ENCODE peak calls at places on chromosomes 7 and 10, in five cellular contexts. One of them, this sample, is unnamed. For H3K9me3 and H3K27me3, the result is how much of the 10 kb centered on the place peaks cover.

GRCh38 chr7:148543-148931 is 43.8 kb upstream of the FAM20C start:
- DNase-seq in Peyer's patch: no peak
- DNase-seq in right cardiac atrium: no peak
- DNase-seq in cardiac muscle cell: no peak
- DNase-seq in fibroblast of lung: no peak
- DNase-seq in this sample: no peak

GRCh38 chr10:5496261-5497250 is 2.8 kb downstream of the CALML5 start:
- DNase-seq in Peyer's patch: no peak
- DNase-seq in right cardiac atrium: no peak
- DNase-seq in cardiac muscle cell: no peak
- DNase-seq in fibroblast of lung: no peak
- DNase-seq in this sample: no peak

GRCh38 chr10:24703700-24704099 is 20.0 kb downstream of the ARHGAP21 start:
- DNase-seq in Peyer's patch: no peak
- DNase-seq in right cardiac atrium: no peak
- DNase-seq in cardiac muscle cell: peak
- DNase-seq in fibroblast of lung: peak
- DNase-seq in this sample: no peak

GRCh38 chr7:142301923-142302550 is 44.2 kb upstream of the PRSS58 start:
- DNase-seq in Peyer's patch: no peak
- DNase-seq in right cardiac atrium: no peak
- DNase-seq in cardiac muscle cell: no peak
- DNase-seq in fibroblast of lung: no peak
- DNase-seq in this sample: no peak

GRCh38 chr7:102452451-102452850 is 12.2 kb downstream of the ALKBH4 start:
- DNase-seq in Peyer's patch: no peak
- DNase-seq in right cardiac atrium: no peak
- DNase-seq in cardiac muscle cell: no peak
- DNase-seq in fibroblast of lung: no peak
- DNase-seq in this sample: no peak

GRCh38 chr7:42248579-42248978 is 11.6 kb upstream of the GLI3 start:
- DNase-seq in Peyer's patch: no peak
- DNase-seq in right cardiac atrium: no peak
- DNase-seq in cardiac muscle cell: no peak
- DNase-seq in fibroblast of lung: no peak
- DNase-seq in this sample: no peak

GRCh38 chr10:97532935-97533671 is 34.4 kb downstream of the UBTD1 start:
- DNase-seq in Peyer's patch: no peak
- DNase-seq in right cardiac atrium: no peak
- DNase-seq in cardiac muscle cell: peak
- DNase-seq in fibroblast of lung: peak
- DNase-seq in this sample: peak

GRCh38 chr7:16417958-16418357 is 3.4 kb downstream of the CRPPA start:
- DNase-seq in Peyer's patch: no peak
- DNase-seq in right cardiac atrium: no peak
- DNase-seq in cardiac muscle cell: peak
- DNase-seq in fibroblast of lung: no peak
- DNase-seq in this sample: no peak

GRCh38 chr7:37534893-37535610 is 86.4 kb upstream of the ELMO1 start:
- DNase-seq in Peyer's patch: no peak
- DNase-seq in right cardiac atrium: no peak
- DNase-seq in cardiac muscle cell: no peak
- DNase-seq in fibroblast of lung: no peak
- DNase-seq in this sample: no peak

GRCh38 chr7:3510101-3511020 is 209.3 kb downstream of the SDK1 start:
- DNase-seq in Peyer's patch: no peak
- DNase-seq in right cardiac atrium: no peak
- DNase-seq in cardiac muscle cell: no peak
- DNase-seq in fibroblast of lung: no peak
- DNase-seq in this sample: no peak

GRCh38 chr7:92010215-92010614 is 69.6 kb downstream of the AKAP9 start:
- DNase-seq in Peyer's patch: no peak
- DNase-seq in right cardiac atrium: no peak
- DNase-seq in cardiac muscle cell: no peak
- DNase-seq in fibroblast of lung: no peak
- DNase-seq in this sample: no peak

GRCh38 chr10:52316500-52316899 is 2.4 kb downstream of the DKK1 start:
- DNase-seq in Peyer's patch: no peak
- DNase-seq in right cardiac atrium: no peak
- DNase-seq in cardiac muscle cell: no peak
- DNase-seq in fibroblast of lung: no peak
- DNase-seq in this sample: no peak

GRCh38 chr10:84352251-84352842 is 24.0 kb downstream of the CCSER2 start:
- DNase-seq in Peyer's patch: peak
- DNase-seq in right cardiac atrium: peak
- DNase-seq in cardiac muscle cell: peak
- DNase-seq in fibroblast of lung: peak
- DNase-seq in this sample: peak

GRCh38 chr7:601573-602340 is 82.1 kb upstream of the PDGFA start:
- DNase-seq in Peyer's patch: peak
- DNase-seq in right cardiac atrium: peak
- DNase-seq in cardiac muscle cell: peak
- DNase-seq in fibroblast of lung: no peak
- DNase-seq in this sample: no peak

GRCh38 chr7:155251831-155252230 is 45.8 kb upstream of the INSIG1 start:
- DNase-seq in Peyer's patch: no peak
- DNase-seq in right cardiac atrium: no peak
- DNase-seq in cardiac muscle cell: no peak
- DNase-seq in fibroblast of lung: no peak
- DNase-seq in this sample: no peak

GRCh38 chr7:4056552-4057288 is 625.4 kb upstream of the FOXK1 start:
- DNase-seq in Peyer's patch: no peak
- DNase-seq in right cardiac atrium: no peak
- DNase-seq in cardiac muscle cell: no peak
- DNase-seq in fibroblast of lung: no peak
- DNase-seq in this sample: no peak

GRCh38 chr10:3784510-3785250 is at the start of gene KLF6:
- DNase-seq in Peyer's patch: no peak
- DNase-seq in right cardiac atrium: peak
- DNase-seq in cardiac muscle cell: peak
- DNase-seq in fibroblast of lung: peak
- DNase-seq in this sample: peak

GRCh38 chr7:1720325-1720724 is 50.2 kb downstream of the ELFN1 start:
- DNase-seq in Peyer's patch: no peak
- DNase-seq in right cardiac atrium: no peak
- DNase-seq in cardiac muscle cell: no peak
- DNase-seq in fibroblast of lung: no peak
- DNase-seq in this sample: no peak

GRCh38 chr7:12030116-12030515 is 181.0 kb upstream of the TMEM106B start:
- DNase-seq in Peyer's patch: no peak
- DNase-seq in right cardiac atrium: no peak
- DNase-seq in cardiac muscle cell: no peak
- DNase-seq in fibroblast of lung: no peak
- DNase-seq in this sample: no peak

GRCh38 chr10:46555713-46556514 is 544 bp downstream of the GPRIN2 start:
- DNase-seq in Peyer's patch: peak
- DNase-seq in right cardiac atrium: peak
- DNase-seq in cardiac muscle cell: no peak
- DNase-seq in fibroblast of lung: no peak
- DNase-seq in this sample: no peak

GRCh38 chr7:91265693-91266066 is 1.4 kb downstream of the FZD1 start:
- DNase-seq in Peyer's patch: no peak
- DNase-seq in right cardiac atrium: peak
- DNase-seq in cardiac muscle cell: peak
- DNase-seq in fibroblast of lung: peak
- DNase-seq in this sample: no peak

GRCh38 chr7:138880881-138881577 is 83.0 kb upstream of the ATP6V0A4 start:
- DNase-seq in Peyer's patch: no peak
- DNase-seq in right cardiac atrium: peak
- DNase-seq in cardiac muscle cell: peak
- DNase-seq in fibroblast of lung: peak
- DNase-seq in this sample: peak

GRCh38 chr7:122515404-122515803 is 183.5 kb downstream of the RNF133 start:
- DNase-seq in Peyer's patch: no peak
- DNase-seq in right cardiac atrium: no peak
- DNase-seq in cardiac muscle cell: no peak
- DNase-seq in fibroblast of lung: no peak
- DNase-seq in this sample: no peak

GRCh38 chr7:10789170-10789569 is 184.5 kb upstream of the PHF14 start:
- DNase-seq in Peyer's patch: no peak
- DNase-seq in right cardiac atrium: no peak
- DNase-seq in cardiac muscle cell: no peak
- DNase-seq in fibroblast of lung: no peak
- DNase-seq in this sample: no peak

GRCh38 chr10:6143128-6143527 is 54.3 kb downstream of the RBM17 start:
- DNase-seq in Peyer's patch: no peak
- DNase-seq in right cardiac atrium: no peak
- DNase-seq in cardiac muscle cell: no peak
- DNase-seq in fibroblast of lung: no peak
- DNase-seq in this sample: no peak

GRCh38 chr10:22479419-22479818 is 134.1 kb downstream of the SPAG6 start:
- DNase-seq in Peyer's patch: no peak
- DNase-seq in right cardiac atrium: peak
- DNase-seq in cardiac muscle cell: peak
- DNase-seq in fibroblast of lung: peak
- DNase-seq in this sample: no peak

GRCh38 chr7:20217193-20217948 is at the start of gene MACC1:
- DNase-seq in Peyer's patch: peak
- DNase-seq in right cardiac atrium: no peak
- DNase-seq in cardiac muscle cell: no peak
- DNase-seq in fibroblast of lung: no peak
- DNase-seq in this sample: no peak

GRCh38 chr7:48089415-48089975 is 430 bp downstream of the UPP1 start:
- DNase-seq in Peyer's patch: peak
- DNase-seq in right cardiac atrium: peak
- DNase-seq in cardiac muscle cell: no peak
- DNase-seq in fibroblast of lung: no peak
- DNase-seq in this sample: no peak

GRCh38 chr10:122632561-122632960 is 67.1 kb downstream of the C10orf120 start:
- DNase-seq in Peyer's patch: no peak
- DNase-seq in right cardiac atrium: no peak
- DNase-seq in cardiac muscle cell: no peak
- DNase-seq in fibroblast of lung: no peak
- DNase-seq in this sample: no peak

GRCh38 chr10:121662945-121663917 is 65.0 kb upstream of the FGFR2 start:
- DNase-seq in Peyer's patch: no peak
- DNase-seq in right cardiac atrium: no peak
- DNase-seq in cardiac muscle cell: no peak
- DNase-seq in fibroblast of lung: no peak
- DNase-seq in this sample: no peak

GRCh38 chr7:27961255-27961654 is 219.3 kb downstream of the JAZF1 start:
- DNase-seq in Peyer's patch: no peak
- DNase-seq in right cardiac atrium: no peak
- DNase-seq in cardiac muscle cell: peak
- DNase-seq in fibroblast of lung: no peak
- DNase-seq in this sample: peak

GRCh38 chr7:25098096-25099046 is 26.7 kb downstream of the CYCS start:
- DNase-seq in Peyer's patch: peak
- DNase-seq in right cardiac atrium: no peak
- DNase-seq in cardiac muscle cell: peak
- DNase-seq in fibroblast of lung: peak
- DNase-seq in this sample: peak

GRCh38 chr7:124101173-124101768 is 68.4 kb upstream of the TMEM229A start:
- DNase-seq in Peyer's patch: no peak
- DNase-seq in right cardiac atrium: no peak
- DNase-seq in cardiac muscle cell: peak
- DNase-seq in fibroblast of lung: peak
- DNase-seq in this sample: no peak

GRCh38 chr10:77428776-77429395 is 208.7 kb downstream of the KCNMA1 start:
- DNase-seq in Peyer's patch: no peak
- DNase-seq in right cardiac atrium: peak
- DNase-seq in cardiac muscle cell: peak
- DNase-seq in fibroblast of lung: peak
- DNase-seq in this sample: peak

GRCh38 chr10:30058570-30059132 is 735 bp downstream of the JCAD start:
- DNase-seq in Peyer's patch: no peak
- DNase-seq in right cardiac atrium: peak
- DNase-seq in cardiac muscle cell: no peak
- DNase-seq in fibroblast of lung: no peak
- DNase-seq in this sample: peak
- H3K4me3 ChIP-seq in Peyer's patch: peak
- H3K4me3 ChIP-seq in right cardiac atrium: peak
- H3K4me3 ChIP-seq in cardiac muscle cell: peak
- H3K4me3 ChIP-seq in fibroblast of lung: peak
- H3K4me3 ChIP-seq in this sample: peak

GRCh38 chr7:64509583-64509982 is 53.3 kb downstream of the ZNF680 start:
- DNase-seq in Peyer's patch: no peak
- DNase-seq in right cardiac atrium: no peak
- DNase-seq in cardiac muscle cell: no peak
- DNase-seq in fibroblast of lung: peak
- DNase-seq in this sample: no peak

GRCh38 chr7:64504581-64505120 is 58.2 kb downstream of the ZNF680 start:
- DNase-seq in Peyer's patch: no peak
- DNase-seq in right cardiac atrium: no peak
- DNase-seq in cardiac muscle cell: no peak
- DNase-seq in fibroblast of lung: no peak
- DNase-seq in this sample: peak
- H3K9me3 ChIP-seq in Peyer's patch: under half
- H3K9me3 ChIP-seq in right cardiac atrium: under half
- H3K9me3 ChIP-seq in cardiac muscle cell: under half
- H3K9me3 ChIP-seq in fibroblast of lung: under half
- H3K9me3 ChIP-seq in this sample: under half

GRCh38 chr10:129965940-129966339 is 1.9 kb upstream of the EBF3 start:
- DNase-seq in Peyer's patch: no peak
- DNase-seq in right cardiac atrium: no peak
- DNase-seq in cardiac muscle cell: no peak
- DNase-seq in fibroblast of lung: no peak
- DNase-seq in this sample: no peak

GRCh38 chr10:129966370-129966769 is 2.3 kb upstream of the EBF3 start:
- DNase-seq in Peyer's patch: no peak
- DNase-seq in right cardiac atrium: no peak
- DNase-seq in cardiac muscle cell: no peak
- DNase-seq in fibroblast of lung: no peak
- DNase-seq in this sample: no peak

GRCh38 chr10:129964611-129965417 is 740 bp upstream of the EBF3 start:
- DNase-seq in Peyer's patch: no peak
- DNase-seq in right cardiac atrium: peak
- DNase-seq in cardiac muscle cell: no peak
- DNase-seq in fibroblast of lung: no peak
- DNase-seq in this sample: no peak

GRCh38 chr10:129963831-129964501 is at the start of gene EBF3:
- DNase-seq in Peyer's patch: peak
- DNase-seq in right cardiac atrium: peak
- DNase-seq in cardiac muscle cell: peak
- DNase-seq in fibroblast of lung: no peak
- DNase-seq in this sample: peak

GRCh38 chr10:129965418-129965793 is 1.3 kb upstream of the EBF3 start:
- DNase-seq in Peyer's patch: no peak
- DNase-seq in right cardiac atrium: no peak
- DNase-seq in cardiac muscle cell: no peak
- DNase-seq in fibroblast of lung: no peak
- DNase-seq in this sample: no peak
- H3K27me3 ChIP-seq in Peyer's patch: under half
- H3K27me3 ChIP-seq in right cardiac atrium: under half
- H3K27me3 ChIP-seq in cardiac muscle cell: half or more
- H3K27me3 ChIP-seq in fibroblast of lung: half or more
- H3K27me3 ChIP-seq in this sample: under half

DNA sequence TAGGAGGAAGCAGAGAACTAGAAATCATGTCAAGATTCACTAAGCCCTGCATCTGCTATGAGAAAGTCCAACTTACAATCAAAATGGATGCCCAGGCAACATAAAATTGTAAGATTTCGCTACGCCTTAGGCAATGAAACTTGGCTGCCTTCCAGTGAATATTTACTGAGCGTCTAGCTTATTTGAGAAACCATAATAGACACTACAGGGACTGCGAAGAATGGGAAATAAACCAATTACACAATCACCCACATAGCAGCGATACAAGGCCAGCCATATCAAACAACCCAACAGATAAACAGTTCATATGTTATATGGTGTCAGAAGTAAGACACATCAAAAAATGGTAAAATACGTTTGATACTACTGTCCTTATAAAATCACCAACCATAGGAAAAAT is 545.0 kb upstream of the C7orf33 start:
- DNase-seq in Peyer's patch: no peak
- DNase-seq in right cardiac atrium: no peak
- DNase-seq in cardiac muscle cell: no peak
- DNase-seq in fibroblast of lung: no peak
- DNase-seq in this sample: no peak
- H3K4me3 ChIP-seq in Peyer's patch: no peak
- H3K4me3 ChIP-seq in right cardiac atrium: no peak
- H3K4me3 ChIP-seq in cardiac muscle cell: no peak
- H3K4me3 ChIP-seq in fibroblast of lung: no peak
- H3K4me3 ChIP-seq in this sample: no peak